ENCODE peak calls at places on chromosomes 4 and X, in five cellular contexts. O is trophoblast cell, Z is H9, S is mesenchymal stem cell, X is H1. F is an unnamed sample.

GRCh38 chr4:68416591-68416990 is 30.7 kb upstream of the TMPRSS11E start:
- DNase-seq in O (no peak), Z (no peak), S (no peak), X (no peak), F (no peak)

GRCh38 chrX:22338740-22339139 is 66.0 kb downstream of the CBLL2 start:
- DNase-seq in O (no peak), Z (no peak), S (peak), X (no peak), F (no peak)

GRCh38 chr4:732911-733630 is 27.4 kb downstream of the PCGF3 start:
- DNase-seq in O (no peak), Z (no peak), S (no peak), X (no peak), F (no peak)

GRCh38 chr4:3442959-3443749 is 1.4 kb downstream of the HGFAC start:
- DNase-seq in O (peak), Z (peak), S (peak), X (no peak), F (peak)

GRCh38 chr4:28073860-28074555 is 1213.4 kb downstream of the STIM2 start:
- DNase-seq in O (no peak), Z (peak), S (no peak), X (no peak), F (no peak)

GRCh38 chr4:40301592-40301991 is 33.5 kb upstream of the CHRNA9 start:
- DNase-seq in O (no peak), Z (no peak), S (no peak), X (no peak), F (no peak)

GRCh38 chr4:159071178-159071968 is 31.5 kb upstream of the RAPGEF2 start:
- DNase-seq in O (peak), Z (peak), S (peak), X (peak), F (no peak)

GRCh38 chr4:182576609-182577289 is 333.5 kb downstream of the TENM3 start:
- DNase-seq in O (peak), Z (no peak), S (no peak), X (no peak), F (no peak)

GRCh38 chrX:65035451-65035779 is 59.2 kb upstream of the ZC4H2 start:
- DNase-seq in O (no peak), Z (no peak), S (no peak), X (peak), F (no peak)

GRCh38 chr4:163048447-163048846 is 118.2 kb downstream of the NAF1 start:
- DNase-seq in O (no peak), Z (peak), S (peak), X (peak), F (no peak)

GRCh38 chr4:134327274-134328122 is 125.9 kb upstream of the PABPC4L start:
- DNase-seq in O (no peak), Z (no peak), S (no peak), X (no peak), F (no peak)

DNA sequence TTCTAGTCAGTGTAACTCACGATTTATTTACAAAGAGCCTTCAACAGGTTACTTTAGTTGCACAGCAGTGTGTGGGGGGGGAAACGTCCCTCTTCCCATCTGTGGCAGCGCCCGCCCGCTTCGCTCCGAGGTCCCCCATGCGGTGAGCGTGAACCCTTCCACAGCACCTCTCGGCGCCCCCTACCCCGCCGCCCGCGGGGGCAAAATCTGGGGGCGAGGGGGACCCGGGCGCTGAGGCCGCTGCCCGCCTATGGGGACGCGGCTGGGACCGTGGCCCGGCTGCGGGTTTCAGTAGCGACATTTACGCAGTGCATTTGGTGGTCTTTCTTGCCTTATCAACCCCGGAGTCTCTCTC is 6.4 kb downstream of the NKX6-1 start:
- DNase-seq in O (no peak), Z (no peak), S (no peak), X (no peak), F (no peak)
- H2AFZ ChIP-seq in O (no peak), Z (no peak), S (no peak), X (no peak), F (peak)

DNA sequence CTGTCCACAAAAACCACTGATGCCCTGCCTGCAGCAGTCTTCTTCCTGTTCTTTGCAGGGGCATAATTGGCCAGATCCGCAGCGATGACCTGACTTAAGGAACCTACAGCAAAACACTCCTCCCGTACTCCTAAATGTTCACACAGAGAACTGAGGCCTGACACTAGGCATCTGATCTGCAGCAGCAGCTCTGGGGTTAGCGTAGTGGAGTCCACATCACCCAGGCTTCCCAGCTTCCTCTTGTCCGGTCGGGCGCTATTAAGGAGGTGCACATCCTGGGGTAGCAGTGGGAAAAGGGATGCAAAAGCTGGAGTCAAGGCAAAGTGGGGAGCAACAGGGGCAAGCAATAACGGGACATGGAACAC is 758 bp downstream of the SCFD2 start:
- DNase-seq in O (no peak), Z (peak), S (peak), X (no peak), F (no peak)
- H2BK12ac ChIP-seq in O (no peak), Z (no peak), S (no peak), X (no peak), F (no peak)

GRCh38 chr4:21177092-21177491 is 476.8 kb downstream of the PACRGL start:
- DNase-seq in O (no peak), Z (no peak), S (no peak), X (no peak), F (no peak)
- H3K4me2 ChIP-seq in O (no peak), Z (no peak), S (no peak), X (no peak), F (no peak)

GRCh38 chr4:133160853-133161252 is 11.8 kb downstream of the PCDH10 start:
- DNase-seq in O (no peak), Z (no peak), S (no peak), X (no peak), F (no peak)
- H2AFZ ChIP-seq in O (no peak), Z (no peak), S (no peak), X (no peak), F (no peak)

DNA sequence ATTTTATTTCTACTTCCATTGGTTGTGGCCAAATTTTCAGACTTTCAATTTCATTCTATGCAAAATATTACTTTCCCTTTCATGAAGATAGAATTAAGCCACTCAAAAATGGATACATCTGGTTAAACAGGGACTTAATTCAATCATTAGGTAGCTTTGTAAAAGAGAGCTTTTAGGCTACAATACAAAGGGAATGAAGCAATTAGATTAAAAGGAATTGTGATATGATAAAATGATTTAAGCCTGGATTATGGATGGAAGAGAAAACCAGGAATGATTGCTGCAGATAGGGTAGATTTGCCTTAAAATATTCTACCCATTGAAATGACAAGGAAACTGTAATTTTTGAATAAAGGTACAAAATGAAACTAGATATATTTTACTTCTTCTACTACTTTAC is 134.6 kb upstream of the PDHA2 start:
- DNase-seq in O (no peak), Z (no peak), S (no peak), X (no peak), F (no peak)
- H2BK12ac ChIP-seq in O (no peak), Z (no peak), S (no peak), X (no peak), F (no peak)

GRCh38 chrX:69119122-69119521 is 46.1 kb downstream of the PJA1 start:
- DNase-seq in O (no peak), Z (peak), S (no peak), X (no peak), F (no peak)

GRCh38 chrX:69117876-69118526 is 47.3 kb downstream of the PJA1 start:
- DNase-seq in O (no peak), Z (no peak), S (no peak), X (no peak), F (no peak)

GRCh38 chrX:69120476-69120875 is 44.8 kb downstream of the PJA1 start:
- DNase-seq in O (no peak), Z (no peak), S (no peak), X (no peak), F (no peak)

GRCh38 chrX:69113723-69114122 is 51.5 kb downstream of the PJA1 start:
- DNase-seq in O (no peak), Z (no peak), S (no peak), X (no peak), F (no peak)

GRCh38 chrX:69116077-69116476 is 49.2 kb downstream of the PJA1 start:
- DNase-seq in O (peak), Z (no peak), S (no peak), X (no peak), F (no peak)
- H3K4me2 ChIP-seq in O (no peak), Z (no peak), S (no peak), X (no peak), F (no peak)

GRCh38 chrX:71606536-71607216 is 11.6 kb downstream of the CXCR3 start:
- DNase-seq in O (no peak), Z (no peak), S (no peak), X (no peak), F (no peak)

GRCh38 chrX:71603618-71604017 is 14.7 kb downstream of the CXCR3 start:
- DNase-seq in O (no peak), Z (no peak), S (peak), X (no peak), F (no peak)

GRCh38 chrX:71604141-71604540 is 14.2 kb downstream of the CXCR3 start:
- DNase-seq in O (no peak), Z (no peak), S (peak), X (no peak), F (no peak)

GRCh38 chrX:71607488-71607887 is 10.8 kb downstream of the CXCR3 start:
- DNase-seq in O (no peak), Z (no peak), S (no peak), X (no peak), F (no peak)

DNA sequence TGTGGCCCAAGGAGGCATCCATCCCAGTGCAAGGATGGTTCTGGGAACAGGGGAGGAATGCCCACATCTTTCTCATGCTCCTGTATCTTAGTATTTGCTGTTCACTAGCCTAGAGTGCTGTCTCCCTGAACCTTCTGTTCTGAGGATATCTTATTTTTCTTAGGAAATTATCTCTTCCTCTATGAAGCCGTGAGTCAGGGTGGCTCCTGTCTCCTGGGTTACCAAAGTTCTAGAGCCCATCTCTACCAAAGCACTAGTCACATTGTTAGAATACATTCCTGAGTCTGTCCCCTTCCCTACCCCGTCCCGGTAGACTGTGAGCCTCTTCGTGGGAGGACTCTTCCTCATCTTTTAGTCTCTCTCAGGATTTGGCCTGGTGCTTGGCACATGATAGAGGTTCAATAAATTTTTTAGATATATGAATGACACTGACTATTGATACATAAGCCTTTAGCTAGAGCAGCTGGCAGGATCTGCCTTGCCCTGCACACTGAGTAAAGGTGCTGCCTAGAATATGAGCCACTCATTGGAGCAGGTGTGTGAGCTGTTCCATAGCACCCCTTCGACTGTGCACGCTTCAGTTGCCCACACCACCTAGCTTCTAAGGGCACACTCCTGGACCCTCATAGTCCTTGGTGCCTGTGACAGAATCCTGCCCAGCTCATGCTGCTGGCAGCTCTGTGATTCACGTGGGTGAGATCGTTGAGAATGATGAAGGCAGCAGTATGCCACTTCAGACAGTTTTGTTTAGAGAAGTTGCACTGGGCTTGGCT is 13.3 kb downstream of the CXCR3 start:
- DNase-seq in O (no peak), Z (no peak), S (no peak), X (no peak), F (no peak)
- H2AFZ ChIP-seq in O (no peak), Z (no peak), S (no peak), X (no peak), F (no peak)

GRCh38 chrX:17443546-17443945 is 68.5 kb downstream of the NHS start:
- DNase-seq in O (no peak), Z (no peak), S (no peak), X (no peak), F (no peak)

GRCh38 chrX:17440258-17440657 is 65.3 kb downstream of the NHS start:
- DNase-seq in O (no peak), Z (no peak), S (no peak), X (no peak), F (no peak)

GRCh38 chrX:17440836-17441235 is 65.8 kb downstream of the NHS start:
- DNase-seq in O (no peak), Z (no peak), S (no peak), X (no peak), F (no peak)

GRCh38 chrX:17441965-17442364 is 67.0 kb downstream of the NHS start:
- DNase-seq in O (no peak), Z (no peak), S (peak), X (no peak), F (no peak)

DNA sequence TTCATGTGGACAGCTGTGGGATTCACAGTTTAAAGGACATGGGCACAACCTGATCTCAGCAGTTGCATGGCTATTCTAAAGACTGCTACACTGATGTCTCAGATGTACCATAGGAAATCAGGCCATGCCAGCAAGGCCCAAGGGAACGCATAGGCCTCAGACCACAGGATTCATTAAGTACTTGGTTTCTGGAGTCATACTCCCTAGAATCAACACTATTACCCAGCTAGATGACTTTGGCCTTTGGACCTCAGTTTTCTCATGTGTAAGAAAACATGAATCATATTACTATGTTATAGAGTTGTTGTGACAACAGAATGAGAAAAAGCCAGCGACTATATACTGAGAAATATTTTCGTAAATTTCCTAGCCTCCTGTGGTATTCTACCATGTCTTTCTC is 67.9 kb downstream of the NHS start:
- DNase-seq in O (no peak), Z (no peak), S (no peak), X (no peak), F (no peak)
- H2BK12ac ChIP-seq in O (no peak), Z (no peak), S (no peak), X (no peak), F (no peak)

GRCh38 chr4:156241896-156242295 is 288.2 kb upstream of the CTSO start:
- DNase-seq in O (peak), Z (no peak), S (no peak), X (no peak), F (no peak)

GRCh38 chr4:156242390-156242789 is 288.7 kb upstream of the CTSO start:
- DNase-seq in O (peak), Z (no peak), S (no peak), X (no peak), F (no peak)

GRCh38 chr4:156238171-156238570 is 284.5 kb upstream of the CTSO start:
- DNase-seq in O (peak), Z (no peak), S (no peak), X (no peak), F (no peak)

GRCh38 chr4:156243015-156243414 is 289.3 kb upstream of the CTSO start:
- DNase-seq in O (no peak), Z (no peak), S (no peak), X (no peak), F (no peak)

DNA sequence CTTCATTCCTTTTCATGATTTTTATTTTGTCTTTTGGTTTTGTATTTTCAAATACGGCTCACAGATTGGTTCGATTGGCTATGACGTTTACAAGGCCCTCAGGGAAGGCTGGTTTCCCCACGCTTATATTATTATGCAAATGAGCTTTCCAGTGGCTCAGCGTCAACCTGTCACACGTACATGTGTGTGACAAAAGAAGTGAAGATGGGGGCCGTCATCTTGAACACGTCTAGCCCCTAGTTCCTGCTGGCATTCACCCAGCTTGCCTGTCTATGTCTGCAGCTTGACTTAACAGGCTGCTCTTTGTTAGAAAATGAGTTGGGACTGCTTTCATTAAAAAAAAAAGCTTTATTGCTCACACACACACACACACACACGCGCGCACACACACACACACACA is 283.5 kb upstream of the CTSO start:
- DNase-seq in O (no peak), Z (no peak), S (no peak), X (no peak), F (peak)
- H3K4me2 ChIP-seq in O (no peak), Z (no peak), S (no peak), X (no peak), F (no peak)

F was measured in neuronal stem cell.